ENCODE peak calls at places on chromosomes 6 and 20, in seven cellular contexts. H is heart right ventricle, X is Peyer's patch, E is RWPE1, W is astrocyte of the spinal cord, T is SK-N-SH, Z is lower leg skin. L is an unnamed sample.

GRCh38 chr20:25295386-25296093 is 47.7 kb downstream of the PYGB start:
- DNase-seq in H (peak), X (no peak), E (no peak), W (no peak), T (peak), Z (no peak), L (no peak)

GRCh38 chr20:58433029-58433657 is 44.1 kb downstream of the VAPB start:
- DNase-seq in H (no peak), X (no peak), E (no peak), W (no peak), T (no peak), Z (no peak), L (no peak)

GRCh38 chr6:89302936-89303335 is 12.2 kb downstream of the GABRR2 start:
- DNase-seq in H (no peak), X (no peak), E (no peak), W (no peak), T (no peak), Z (no peak), L (no peak)

GRCh38 chr6:159256128-159256527 is 86.9 kb downstream of the FNDC1 start:
- DNase-seq in H (no peak), X (no peak), E (no peak), W (no peak), T (no peak), Z (no peak), L (no peak)

GRCh38 chr20:719816-720215 is 44.2 kb upstream of the SCRT2 start:
- DNase-seq in H (no peak), X (no peak), E (no peak), W (no peak), T (no peak), Z (no peak), L (no peak)

GRCh38 chr6:112806163-112806900 is 459.2 kb downstream of the RFPL4B start:
- DNase-seq in H (no peak), X (no peak), E (no peak), W (no peak), T (no peak), Z (no peak), L (no peak)

GRCh38 chr6:34066772-34067770 is 78.8 kb downstream of the GRM4 start:
- DNase-seq in H (no peak), X (no peak), E (no peak), W (no peak), T (no peak), Z (no peak), L (no peak)

GRCh38 chr6:50602191-50602810 is 111.0 kb upstream of the TFAP2D start:
- DNase-seq in H (no peak), X (no peak), E (peak), W (peak), T (peak), Z (no peak), L (peak)

GRCh38 chr6:75882734-75883133 is 133.7 kb downstream of the MYO6 start:
- DNase-seq in H (no peak), X (no peak), E (peak), W (peak), T (no peak), Z (no peak), L (peak)

GRCh38 chr6:4162345-4162744 is 27.0 kb upstream of the ECI2 start:
- DNase-seq in H (no peak), X (no peak), E (no peak), W (no peak), T (no peak), Z (no peak), L (no peak)

GRCh38 chr6:55438217-55438616 is 110.9 kb downstream of the GFRAL start:
- DNase-seq in H (no peak), X (no peak), E (no peak), W (no peak), T (no peak), Z (no peak), L (no peak)

GRCh38 chr6:110250838-110251237 is 70.6 kb downstream of the CDC40 start:
- DNase-seq in H (no peak), X (no peak), E (no peak), W (no peak), T (no peak), Z (no peak), L (no peak)
- TF ChIP-seq CTCF in H (no peak), X (no peak), E (no peak), W (no peak), T (no peak), Z (no peak), L (no peak)

DNA sequence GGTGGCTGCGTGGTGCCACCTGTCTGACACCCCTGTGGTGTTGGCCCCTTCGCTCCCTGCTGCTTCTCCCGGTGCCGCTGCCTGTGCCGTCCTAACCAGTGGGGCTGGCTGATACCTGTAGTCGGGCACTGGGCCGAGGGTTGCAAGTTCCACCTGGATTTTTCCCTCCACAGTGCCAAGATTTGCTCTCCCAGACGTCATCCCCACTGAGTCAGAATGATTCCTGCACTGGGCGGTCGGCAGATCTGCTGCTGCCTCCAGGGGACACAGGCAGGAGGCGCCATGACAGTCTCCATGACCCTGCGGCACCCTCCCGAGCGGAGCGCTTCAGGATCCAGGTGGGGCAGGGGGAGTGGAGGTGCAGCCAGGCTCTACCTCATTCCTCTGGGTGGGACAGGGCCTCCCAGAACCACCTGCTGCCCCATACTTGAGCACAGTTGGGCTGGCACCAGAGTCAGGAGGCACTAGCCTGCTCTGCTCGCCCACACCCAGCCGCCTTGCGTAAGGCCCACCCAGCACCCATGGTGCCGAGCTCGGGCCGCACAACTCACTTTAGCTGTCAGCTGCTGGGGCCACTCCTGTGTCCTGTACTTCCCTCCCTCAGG is 60.2 kb downstream of the TCP11 start:
- DNase-seq in H (no peak), X (peak), E (no peak), W (no peak), T (no peak), Z (peak), L (no peak)
- TF ChIP-seq CTCF in H (no peak), X (no peak), E (no peak), W (peak), T (no peak), Z (no peak), L (no peak)

GRCh38 chr6:84227434-84228197 is at the start of gene CEP162:
- DNase-seq in H (peak), X (peak), E (peak), W (peak), T (peak), Z (peak), L (peak)
- TF ChIP-seq CTCF in H (peak), X (peak), E (peak), W (peak), T (peak), Z (peak), L (peak)

DNA sequence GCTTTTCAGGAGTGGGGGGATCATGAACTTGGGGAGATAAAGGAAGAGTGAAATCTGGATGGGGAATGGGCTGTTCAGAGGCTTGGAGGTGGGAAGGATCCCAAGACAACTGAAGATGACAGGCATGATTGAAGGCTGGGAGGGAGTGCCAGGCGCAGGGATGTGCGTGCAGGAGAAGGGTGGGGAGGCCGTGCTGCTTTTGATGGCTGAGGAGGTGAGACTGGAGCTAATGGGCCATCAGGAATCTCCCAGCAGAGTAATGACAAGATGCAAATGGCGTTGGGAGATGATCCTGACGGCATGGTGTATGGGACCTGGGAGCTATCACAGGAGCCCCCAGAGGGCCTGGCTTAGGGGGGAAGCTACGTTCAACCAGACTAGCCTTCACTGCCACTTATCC is 1.6 kb downstream of the CPNE5 start:
- DNase-seq in H (no peak), X (no peak), E (no peak), W (no peak), T (no peak), Z (no peak), L (no peak)
- TF ChIP-seq CTCF in H (no peak), X (no peak), E (no peak), W (no peak), T (no peak), Z (no peak), L (no peak)

DNA sequence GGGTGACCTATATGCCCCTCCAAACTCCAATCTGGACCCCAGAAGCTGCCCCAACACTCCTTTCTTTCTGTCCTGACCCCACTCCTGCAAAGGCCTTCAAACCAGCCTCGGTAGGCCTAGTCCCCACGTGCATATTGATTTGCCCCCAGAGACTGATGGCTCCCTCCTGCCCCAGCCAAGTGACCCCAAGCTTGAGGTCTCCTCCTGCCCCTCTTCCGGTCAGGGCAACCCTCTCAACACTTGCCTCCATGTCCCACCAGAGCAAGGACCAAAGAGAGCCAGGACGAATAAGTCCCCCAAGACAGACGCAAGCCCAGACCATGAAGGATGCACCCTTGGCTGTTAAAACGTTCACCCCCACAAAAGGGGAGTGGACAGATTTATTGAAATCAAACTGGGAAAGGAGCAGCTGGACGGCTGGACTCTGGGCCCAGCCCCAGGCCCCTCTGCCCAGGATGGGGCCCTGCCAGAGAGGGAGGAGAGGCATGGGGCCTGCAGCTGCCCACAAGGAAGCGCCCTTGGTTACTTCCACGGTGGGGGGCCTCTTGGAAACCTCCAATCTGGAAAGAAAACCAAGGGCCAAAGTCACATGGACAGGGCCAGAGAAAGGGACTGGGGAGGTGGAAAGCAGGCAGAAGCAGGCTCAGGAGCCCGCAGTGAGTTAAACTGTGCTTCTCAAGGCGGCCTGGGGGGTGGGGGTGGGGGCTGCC is 2.4 kb upstream of the SPEF1 start:
- DNase-seq in H (no peak), X (no peak), E (no peak), W (no peak), T (no peak), Z (no peak), L (no peak)
- TF ChIP-seq CTCF in H (no peak), X (no peak), E (no peak), W (no peak), T (no peak), Z (no peak), L (no peak)

GRCh38 chr6:16819752-16820151 is 58.5 kb upstream of the ATXN1 start:
- DNase-seq in H (no peak), X (no peak), E (no peak), W (no peak), T (no peak), Z (no peak), L (peak)
- TF ChIP-seq CTCF in H (peak), X (no peak), E (peak), W (peak), T (peak), Z (no peak), L (peak)

DNA sequence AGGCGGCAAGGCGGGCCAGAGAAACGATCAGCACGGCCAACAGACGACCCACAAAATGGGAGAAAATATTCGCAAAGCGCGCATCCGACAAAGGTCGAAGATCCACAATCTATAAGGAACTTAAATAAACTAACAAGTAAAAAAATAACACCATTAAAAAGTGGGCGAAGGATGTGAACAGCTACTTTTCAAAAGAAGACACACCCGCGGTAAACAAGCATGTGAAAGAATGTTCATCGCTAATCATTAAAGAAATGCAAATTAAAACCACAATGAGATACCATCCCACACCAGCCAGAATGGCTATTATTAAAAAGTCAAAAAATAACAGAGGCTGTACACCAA is 117.8 kb upstream of the SIRPA start:
- DNase-seq in H (no peak), X (no peak), E (no peak), W (no peak), T (no peak), Z (no peak), L (no peak)
- TF ChIP-seq CTCF in H (no peak), X (no peak), E (peak), W (no peak), T (no peak), Z (no peak), L (no peak)

GRCh38 chr6:13278991-13279390 is 49.3 kb downstream of the TBC1D7 start:
- DNase-seq in H (no peak), X (no peak), E (no peak), W (no peak), T (no peak), Z (no peak), L (peak)

GRCh38 chr6:13277231-13277630 is 51.1 kb downstream of the TBC1D7 start:
- DNase-seq in H (no peak), X (no peak), E (no peak), W (no peak), T (no peak), Z (no peak), L (no peak)

GRCh38 chr6:13280253-13280652 is 48.1 kb downstream of the TBC1D7 start:
- DNase-seq in H (no peak), X (no peak), E (no peak), W (no peak), T (no peak), Z (no peak), L (no peak)

GRCh38 chr6:13275435-13275989 is 52.8 kb downstream of the TBC1D7 start:
- DNase-seq in H (no peak), X (no peak), E (no peak), W (no peak), T (no peak), Z (no peak), L (no peak)

DNA sequence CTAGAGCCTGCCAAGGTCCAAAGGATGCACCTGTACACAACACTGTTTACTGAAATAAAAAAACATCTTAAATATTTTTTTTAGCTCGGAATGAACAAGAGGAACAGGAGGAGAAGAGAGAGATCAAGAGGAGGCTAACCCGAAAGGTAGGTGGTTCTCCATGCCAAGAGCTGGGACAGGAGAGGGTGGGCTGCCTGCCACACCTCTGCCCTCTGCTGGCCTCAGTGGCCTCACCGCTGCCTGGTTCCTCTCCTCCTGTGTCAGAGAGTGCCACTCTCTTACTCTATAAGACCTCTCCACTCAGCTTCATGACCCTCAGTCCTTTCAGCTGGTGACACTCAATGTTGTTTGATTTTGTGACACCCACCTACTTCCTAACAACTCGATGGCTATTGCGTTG is 50.2 kb downstream of the TBC1D7 start:
- DNase-seq in H (no peak), X (no peak), E (no peak), W (no peak), T (peak), Z (no peak), L (no peak)
- TF ChIP-seq CTCF in H (no peak), X (no peak), E (no peak), W (no peak), T (no peak), Z (no peak), L (peak)

DNA sequence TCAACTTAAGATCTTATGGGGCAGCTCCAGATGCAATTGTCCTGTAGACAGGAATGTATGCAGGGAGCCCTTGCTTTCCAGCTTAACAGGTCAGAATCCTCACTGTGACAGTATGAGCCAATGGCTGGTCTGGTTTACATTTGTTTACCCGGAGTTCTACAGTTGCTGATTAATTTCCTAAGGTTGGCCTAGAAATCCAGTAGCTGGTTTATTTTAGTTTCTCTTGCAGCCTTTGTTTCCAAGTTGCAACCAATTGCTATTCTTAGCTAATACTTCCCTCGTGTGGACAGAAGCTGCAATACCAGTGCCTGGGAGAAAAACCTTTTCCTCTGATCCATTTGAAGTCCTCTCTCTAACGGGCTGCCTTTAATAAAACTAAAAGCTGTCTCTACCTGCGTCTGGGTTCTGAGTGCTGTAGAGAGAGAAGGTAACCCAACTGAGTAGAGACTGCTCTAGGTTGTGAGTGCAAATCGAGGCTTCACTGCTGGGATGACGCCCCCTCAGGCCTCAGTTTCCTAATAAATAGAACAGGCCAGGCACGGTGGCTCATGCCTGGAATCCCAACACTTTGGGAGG is 45.9 kb downstream of the ZNF217 start:
- DNase-seq in H (no peak), X (no peak), E (peak), W (peak), T (peak), Z (peak), L (peak)
- TF ChIP-seq CTCF in H (peak), X (peak), E (peak), W (peak), T (peak), Z (no peak), L (peak)

L was measured in fibroblast of the aortic adventitia.